ENCODE peak calls at places on chromosome 17, in four cellular contexts. R is ovary, F is H1, U is esophagus squamous epithelium. Y is an unnamed sample.

GRCh38 chr17:9386401-9386800 is 189.2 kb downstream of the STX8 start:
- DNase-seq in U (no peak), R (no peak), F (no peak), Y (peak; percentile 14)

GRCh38 chr17:2124391-2124790 is 69.5 kb downstream of the HIC1 start:
- DNase-seq in U (no peak), F (no peak), R (no peak), Y (no peak)

GRCh38 chr17:29090746-29091395 is 47.9 kb downstream of the PIPOX start:
- DNase-seq in F (no peak), R (no peak), U (no peak), Y (no peak)

GRCh38 chr17:27526603-27527002 is 70.4 kb downstream of the KSR1 start:
- DNase-seq in U (no peak), R (peak; percentile 51), F (no peak), Y (peak; percentile 79)

GRCh38 chr17:21283482-21284318 is 811 bp upstream of the MAP2K3 start:
- DNase-seq in F (no peak), R (peak; percentile 30), U (no peak), Y (no peak)

GRCh38 chr17:47948706-47949196 is 7.4 kb downstream of the PNPO start:
- DNase-seq in F (no peak), R (no peak), U (no peak), Y (peak; percentile 31)

GRCh38 chr17:35155246-35155645 is 7.6 kb downstream of the UNC45B start:
- DNase-seq in U (no peak), R (no peak), F (no peak), Y (no peak)

GRCh38 chr17:31216053-31216751 is 80.8 kb downstream of the OMG start:
- DNase-seq in U (no peak), R (peak; percentile 34), F (no peak), Y (no peak)

GRCh38 chr17:7739746-7740145 is 22.2 kb downstream of the DNAH2 start:
- DNase-seq in U (no peak), R (no peak), F (no peak), Y (no peak)

GRCh38 chr17:15659663-15660062 is 24.4 kb downstream of the TRIM16 start:
- DNase-seq in R (no peak), U (no peak), F (no peak), Y (peak; percentile 96)

GRCh38 chr17:61208301-61209098 is 191.1 kb upstream of the TBX2 start:
- DNase-seq in U (no peak), R (no peak), F (no peak), Y (peak; percentile 65)

DNA sequence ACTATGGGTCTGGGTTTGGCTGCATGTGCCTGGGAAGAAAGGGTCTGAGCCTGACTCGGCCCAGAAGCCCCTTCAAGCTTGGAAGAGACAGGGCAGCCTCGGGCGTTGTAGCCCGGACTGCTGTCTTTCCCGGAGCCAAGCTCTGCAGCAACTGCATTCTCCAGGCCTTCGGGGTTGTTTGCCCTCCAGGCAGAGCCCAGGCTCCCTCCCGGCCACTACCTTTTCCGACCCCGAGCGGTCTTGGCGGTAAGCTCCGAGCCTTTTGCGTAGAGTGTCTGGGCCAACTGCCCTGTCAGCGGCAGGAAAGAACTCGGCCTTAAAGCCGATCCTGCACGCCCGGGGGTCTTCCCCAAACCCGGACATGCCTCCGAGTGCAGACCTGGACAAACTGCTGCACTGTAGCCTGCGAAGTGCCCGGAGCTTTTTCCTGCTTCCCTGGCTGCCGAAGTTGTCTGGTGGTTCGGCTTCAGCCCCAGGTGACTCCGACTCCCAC is 1.3 kb downstream of the LHX1 start:
- DNase-seq in U (no peak), F (no peak), R (no peak), Y (no peak)
- H3K27me3 ChIP-seq in U (peaks cover 91% of the 10 kb centered on the region), F (peaks cover 100% of the 10 kb centered on the region), R (peaks cover 24% of the 10 kb centered on the region), Y (peaks cover 94% of the 10 kb centered on the region)

GRCh38 chr17:17752822-17753448 is 71.7 kb downstream of the RAI1 start:
- DNase-seq in U (no peak), R (no peak), F (no peak), Y (no peak)
- H3K4me1 ChIP-seq in U (peaks cover 26% of the 10 kb centered on the region), R (peaks cover 7% of the 10 kb centered on the region), F (peaks cover 34% of the 10 kb centered on the region), Y (peaks cover 57% of the 10 kb centered on the region)

GRCh38 chr17:68710976-68711375 is 109.8 kb upstream of the FAM20A start:
- DNase-seq in F (no peak), U (no peak), R (no peak), Y (no peak)

GRCh38 chr17:68707032-68707431 is 105.9 kb upstream of the FAM20A start:
- DNase-seq in U (no peak), F (no peak), R (no peak), Y (no peak)

GRCh38 chr17:68709995-68710780 is 109.0 kb upstream of the FAM20A start:
- DNase-seq in U (no peak), F (no peak), R (no peak), Y (no peak)

GRCh38 chr17:68711858-68712257 is 110.7 kb upstream of the FAM20A start:
- DNase-seq in F (no peak), U (no peak), R (no peak), Y (no peak)

GRCh38 chr17:68709461-68709860 is 108.3 kb upstream of the FAM20A start:
- DNase-seq in U (no peak), R (no peak), F (no peak), Y (no peak)
- H3K27me3 ChIP-seq in U (no peaks in the 10 kb centered on the region), R (no peaks in the 10 kb centered on the region), F (no peaks in the 10 kb centered on the region), Y (no peaks in the 10 kb centered on the region)

GRCh38 chr17:933168-934083 is 46.1 kb downstream of the NXN start:
- DNase-seq in F (no peak), U (no peak), R (peak; percentile 33), Y (peak; percentile 77)
- H3K4me1 ChIP-seq in F (peaks cover 15% of the 10 kb centered on the region), U (peaks cover 6% of the 10 kb centered on the region), R (peaks cover 10% of the 10 kb centered on the region), Y (peaks cover 6% of the 10 kb centered on the region)

GRCh38 chr17:44000871-44001460 is 3.5 kb upstream of the NAGS start:
- DNase-seq in R (no peak), U (no peak), F (no peak), Y (no peak)

GRCh38 chr17:44004077-44004760 is at the start of gene NAGS:
- DNase-seq in F (no peak), U (no peak), R (peak; percentile 31), Y (peak; percentile 53)

GRCh38 chr17:44001461-44001920 is 2.9 kb upstream of the NAGS start:
- DNase-seq in U (no peak), R (no peak), F (no peak), Y (no peak)

GRCh38 chr17:44000141-44000860 is 4.1 kb upstream of the NAGS start:
- DNase-seq in R (no peak), U (no peak), F (no peak), Y (no peak)

GRCh38 chr17:44002141-44002848 is 2.1 kb upstream of the NAGS start:
- DNase-seq in U (no peak), R (no peak), F (no peak), Y (no peak)
- H3K27me3 ChIP-seq in U (peaks cover 9% of the 10 kb centered on the region), R (peaks cover 2% of the 10 kb centered on the region), F (peaks cover 21% of the 10 kb centered on the region), Y (no peaks in the 10 kb centered on the region)

DNA sequence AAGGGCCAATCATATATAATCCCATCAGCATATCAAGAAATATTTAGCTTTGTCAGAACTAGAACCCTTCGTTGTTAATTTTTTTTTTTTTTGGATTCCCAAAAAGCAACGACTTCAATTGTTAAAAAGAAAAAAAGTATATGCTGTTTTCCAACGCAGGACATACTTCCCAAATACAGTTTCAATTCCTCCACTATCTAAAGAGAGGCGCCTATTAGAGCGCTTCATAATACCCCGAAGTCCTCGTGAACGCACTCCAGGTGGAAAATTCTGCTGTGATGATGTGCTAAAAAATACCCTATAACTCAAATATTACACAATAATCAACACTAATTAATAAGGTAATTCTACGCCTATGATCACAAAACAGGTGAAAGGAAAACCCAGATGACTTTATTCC is 20.8 kb downstream of the GNA13 start:
- DNase-seq in F (no peak), R (no peak), U (no peak), Y (no peak)
- H3K4me1 ChIP-seq in F (no peaks in the 10 kb centered on the region), R (peaks cover 16% of the 10 kb centered on the region), U (peaks cover 28% of the 10 kb centered on the region), Y (peaks cover 35% of the 10 kb centered on the region)

GRCh38 chr17:68197997-68198930 is 49.6 kb upstream of the AMZ2 start:
- DNase-seq in F (no peak), U (no peak), R (no peak), Y (peak; percentile 50)
- H3K27me3 ChIP-seq in F (peaks cover 85% of the 10 kb centered on the region), U (peaks cover 16% of the 10 kb centered on the region), R (peaks cover 6% of the 10 kb centered on the region), Y (peaks cover 9% of the 10 kb centered on the region)

GRCh38 chr17:13640559-13640958 is 38.8 kb upstream of the HS3ST3A1 start:
- DNase-seq in F (no peak), U (no peak), R (no peak), Y (no peak)

GRCh38 chr17:13638855-13639458 is 37.2 kb upstream of the HS3ST3A1 start:
- DNase-seq in U (no peak), R (no peak), F (no peak), Y (no peak)

GRCh38 chr17:13634001-13634400 is 32.3 kb upstream of the HS3ST3A1 start:
- DNase-seq in F (no peak), U (no peak), R (no peak), Y (no peak)

GRCh38 chr17:13631541-13631940 is 29.8 kb upstream of the HS3ST3A1 start:
- DNase-seq in F (no peak), R (no peak), U (no peak), Y (no peak)

DNA sequence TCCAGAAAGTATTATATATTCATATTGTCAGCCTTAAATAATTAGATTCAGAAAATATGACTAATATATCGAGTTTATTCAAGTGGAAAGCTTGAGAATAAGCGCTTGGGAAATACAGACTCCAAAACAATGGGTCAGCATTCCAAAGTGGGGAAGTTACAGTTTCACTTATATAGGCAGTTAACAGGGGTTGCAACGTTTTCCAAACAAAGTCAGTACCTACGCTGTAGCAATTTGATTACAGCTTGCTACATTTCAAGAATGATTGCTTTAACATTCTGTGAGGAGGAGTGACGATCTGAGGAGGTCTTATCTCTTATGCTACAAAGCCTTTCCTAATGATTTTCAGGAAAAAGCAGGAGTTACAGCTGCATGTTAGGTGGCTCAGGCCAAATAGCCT is 34.2 kb upstream of the HS3ST3A1 start:
- DNase-seq in F (no peak), R (no peak), U (no peak), Y (no peak)
- H3K4me1 ChIP-seq in F (no peaks in the 10 kb centered on the region), R (no peaks in the 10 kb centered on the region), U (no peaks in the 10 kb centered on the region), Y (no peaks in the 10 kb centered on the region)

GRCh38 chr17:60155427-60155814 is 5.6 kb downstream of the CA4 start:
- DNase-seq in F (no peak), R (no peak), U (no peak), Y (no peak)

GRCh38 chr17:60154616-60155426 is 5.0 kb downstream of the CA4 start:
- DNase-seq in F (no peak), U (no peak), R (no peak), Y (no peak)

GRCh38 chr17:60151355-60151754 is 1.6 kb downstream of the CA4 start:
- DNase-seq in F (no peak), R (no peak), U (no peak), Y (no peak)

GRCh38 chr17:60155815-60156214 is 6.0 kb downstream of the CA4 start:
- DNase-seq in R (no peak), F (no peak), U (no peak), Y (no peak)

DNA sequence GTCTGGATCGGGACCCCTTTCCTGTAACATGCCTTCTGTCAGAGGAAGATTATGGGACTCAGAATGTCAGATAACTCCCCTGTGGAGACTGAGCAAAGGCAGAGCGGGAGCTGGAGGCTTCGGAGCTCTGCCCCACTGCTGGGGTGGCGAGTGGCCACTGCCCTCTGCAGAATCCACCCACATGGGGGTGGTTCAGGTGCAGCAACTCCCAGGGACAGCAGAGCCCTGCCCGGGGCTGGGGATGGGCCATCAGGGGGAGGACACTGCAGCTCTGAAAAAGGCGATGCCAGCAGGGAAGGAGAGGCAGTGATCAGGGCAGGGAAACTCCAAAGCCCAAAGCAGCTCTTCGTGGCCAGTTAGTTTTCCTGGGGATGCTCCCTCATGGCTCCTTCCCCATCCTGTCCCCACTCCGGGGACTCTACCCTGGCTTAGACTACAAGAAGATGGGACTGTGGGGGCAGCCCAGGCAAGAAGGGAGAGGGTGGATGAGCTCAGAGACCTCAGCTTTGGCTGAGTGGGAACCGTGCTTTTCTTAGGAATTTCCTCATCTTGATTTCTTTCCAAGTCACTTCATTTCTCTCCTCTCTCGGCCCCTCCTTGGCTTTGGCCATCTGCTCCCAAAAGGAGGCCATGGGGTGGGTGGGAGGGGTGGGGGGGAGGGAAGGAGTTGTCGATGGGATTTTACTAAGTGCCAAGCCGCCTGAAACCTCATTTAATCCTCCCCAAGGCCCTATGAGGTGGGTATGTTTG is 4.0 kb downstream of the CA4 start:
- DNase-seq in F (no peak), R (no peak), U (no peak), Y (no peak)
- H3K27me3 ChIP-seq in F (peaks cover 32% of the 10 kb centered on the region), R (peaks cover 4% of the 10 kb centered on the region), U (peaks cover 16% of the 10 kb centered on the region), Y (peaks cover 18% of the 10 kb centered on the region)

Y was measured in thyroid gland.